ENCODE peak calls at places on chromosome 17, in seven cellular contexts. C, T, N, Q, O, W and L are unnamed samples. For H3K4me1, the result is how much of the 10 kb centered on the place peaks cover.

GRCh38 chr17:8226536-8227237 is 16.3 kb upstream of the AURKB start:
- DNase-seq in T (peak), C (peak), O (peak), W (peak), Q (no peak), N (peak), L (peak)

GRCh38 chr17:2071421-2072281 is 16.7 kb downstream of the HIC1 start:
- DNase-seq in O (no peak), W (peak), C (peak), Q (no peak), N (peak), T (no peak), L (no peak)

GRCh38 chr17:61144876-61145564 is 254.6 kb upstream of the TBX2 start:
- DNase-seq in O (no peak), T (peak), N (peak), C (no peak), W (no peak), Q (no peak), L (no peak)

GRCh38 chr17:50431219-50431618 is 5.2 kb downstream of the ACSF2 start:
- DNase-seq in C (no peak), Q (no peak), N (no peak), T (peak), W (no peak), O (no peak), L (no peak)

GRCh38 chr17:17027442-17028058 is 14.7 kb upstream of the MPRIP start:
- DNase-seq in O (no peak), W (no peak), C (no peak), N (no peak), Q (no peak), T (no peak), L (no peak)

GRCh38 chr17:17044846-17045561 is 2.7 kb downstream of the MPRIP start:
- DNase-seq in T (peak), Q (no peak), W (no peak), C (peak), O (no peak), N (peak), L (peak)

GRCh38 chr17:2405247-2405926 is 4.5 kb upstream of the MNT start:
- DNase-seq in O (no peak), T (no peak), W (peak), N (peak), C (peak), Q (no peak), L (no peak)

GRCh38 chr17:61984826-61985225 is 57.0 kb upstream of the INTS2 start:
- DNase-seq in C (no peak), Q (no peak), W (no peak), T (no peak), N (no peak), O (no peak), L (no peak)

GRCh38 chr17:3693099-3693498 is 2.9 kb downstream of the P2RX5 start:
- DNase-seq in W (no peak), O (no peak), N (no peak), C (no peak), Q (no peak), T (no peak), L (no peak)

GRCh38 chr17:82772026-82772425 is 20.2 kb downstream of the TBCD start:
- DNase-seq in Q (no peak), C (peak), O (no peak), W (peak), N (peak), T (no peak), L (no peak)

GRCh38 chr17:4838306-4838785 is 5.2 kb downstream of the MINK1 start:
- DNase-seq in O (no peak), N (no peak), C (no peak), T (no peak), Q (no peak), W (no peak), L (no peak)

GRCh38 chr17:1384881-1385280 is 15.1 kb downstream of the YWHAE start:
- DNase-seq in Q (no peak), C (no peak), N (no peak), O (no peak), T (no peak), W (no peak), L (no peak)

GRCh38 chr17:82344175-82344907 is 10.8 kb upstream of the SECTM1 start:
- DNase-seq in C (no peak), N (no peak), O (no peak), T (no peak), W (peak), Q (no peak), L (no peak)

GRCh38 chr17:51434434-51435170 is 174.3 kb downstream of the UTP18 start:
- DNase-seq in N (no peak), C (no peak), Q (no peak), T (peak), O (no peak), W (peak), L (no peak)

GRCh38 chr17:9225305-9226101 is 204.2 kb downstream of the NTN1 start:
- DNase-seq in O (peak), N (no peak), W (no peak), Q (no peak), T (peak), C (no peak), L (peak)

GRCh38 chr17:15307686-15308085 is 33.7 kb downstream of the TEKT3 start:
- DNase-seq in Q (no peak), T (no peak), W (no peak), C (peak), O (no peak), N (peak), L (no peak)

GRCh38 chr17:13102477-13102876 is 84.7 kb upstream of the ELAC2 start:
- DNase-seq in Q (no peak), T (no peak), W (no peak), C (no peak), N (no peak), O (no peak), L (no peak)

GRCh38 chr17:37043201-37043600 is 94.4 kb downstream of the AATF start:
- DNase-seq in C (peak), W (no peak), N (peak), O (no peak), T (peak), Q (no peak), L (no peak)

GRCh38 chr17:28707339-28707720 is 4.4 kb downstream of the PROCA1 start:
- DNase-seq in C (no peak), T (no peak), N (no peak), O (no peak), W (no peak), Q (no peak), L (no peak)

GRCh38 chr17:69907081-69907847 is 167.8 kb upstream of the KCNJ16 start:
- DNase-seq in N (peak), O (no peak), W (no peak), C (no peak), Q (no peak), T (no peak), L (no peak)

GRCh38 chr17:43530303-43531081 is 15.6 kb downstream of the ETV4 start:
- DNase-seq in Q (peak), C (peak), W (peak), T (peak), N (peak), O (peak), L (peak)

GRCh38 chr17:67390646-67391480 is 13.8 kb downstream of the PITPNC1 start:
- DNase-seq in Q (no peak), T (no peak), N (peak), W (no peak), O (no peak), C (peak), L (no peak)

GRCh38 chr17:82674656-82675475 is 23.6 kb downstream of the RAB40B start:
- DNase-seq in Q (no peak), T (no peak), C (no peak), N (no peak), W (no peak), O (no peak), L (no peak)

GRCh38 chr17:31068291-31068690 is 26.5 kb upstream of the NF1 start:
- DNase-seq in T (peak), O (no peak), Q (no peak), N (peak), W (peak), C (peak), L (peak)

GRCh38 chr17:16820161-16820877 is 130.3 kb downstream of the CCDC144A start:
- DNase-seq in C (no peak), W (no peak), O (no peak), T (no peak), N (no peak), Q (no peak), L (peak)

GRCh38 chr17:37671813-37672544 is 28.7 kb upstream of the DDX52 start:
- DNase-seq in W (peak), O (no peak), C (peak), N (peak), Q (no peak), T (no peak), L (no peak)

GRCh38 chr17:350706-351435 is 1.7 kb downstream of the RPH3AL start:
- DNase-seq in W (peak), Q (no peak), O (no peak), T (peak), C (no peak), N (peak), L (peak)

GRCh38 chr17:38660097-38661026 is 14.4 kb downstream of the EPOP start:
- DNase-seq in O (no peak), C (no peak), N (peak), T (peak), Q (no peak), W (no peak), L (no peak)

GRCh38 chr17:35448214-35448898 is at the start of gene SLFN13:
- DNase-seq in O (peak), W (peak), N (peak), T (peak), C (peak), Q (peak), L (peak)

GRCh38 chr17:38544839-38545209 is 60.9 kb downstream of the SRCIN1 start:
- DNase-seq in T (no peak), W (no peak), Q (no peak), N (no peak), C (no peak), O (no peak), L (peak)

GRCh38 chr17:29143894-29144293 is 36.3 kb downstream of the MYO18A start:
- DNase-seq in W (peak), O (no peak), T (peak), Q (no peak), C (peak), N (peak), L (peak)

GRCh38 chr17:47701603-47702002 is 7.6 kb downstream of the TBKBP1 start:
- DNase-seq in O (no peak), N (no peak), W (no peak), C (no peak), Q (no peak), T (peak), L (peak)

GRCh38 chr17:47704116-47704515 is 10.2 kb downstream of the TBKBP1 start:
- DNase-seq in N (no peak), C (no peak), T (no peak), Q (no peak), W (no peak), O (no peak), L (no peak)

GRCh38 chr17:47703671-47704070 is 9.7 kb downstream of the TBKBP1 start:
- DNase-seq in Q (no peak), C (no peak), N (no peak), T (no peak), O (no peak), W (no peak), L (no peak)

GRCh38 chr17:47702391-47702995 is 8.5 kb downstream of the TBKBP1 start:
- DNase-seq in T (no peak), Q (no peak), N (no peak), O (no peak), W (no peak), C (no peak), L (no peak)

DNA sequence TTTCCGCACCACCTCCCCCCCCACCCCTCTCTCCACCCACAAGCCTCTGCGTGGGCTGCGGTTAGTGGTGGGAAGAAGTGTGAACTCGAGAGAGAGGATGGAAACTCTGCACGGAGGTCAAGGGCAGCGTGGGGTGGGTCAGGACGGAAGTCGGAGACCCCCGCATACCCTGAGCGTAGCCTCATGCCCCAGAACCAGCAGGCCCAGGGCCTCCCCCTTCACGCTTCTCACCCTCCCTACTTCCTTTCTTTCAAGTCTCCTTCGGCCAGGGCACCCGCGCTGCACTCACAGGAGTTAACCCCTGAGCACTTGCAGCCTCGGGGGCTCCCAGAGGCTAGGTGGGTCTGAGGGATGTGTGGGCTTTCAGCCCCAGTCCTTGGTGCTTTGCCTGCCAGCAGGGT is 9.2 kb downstream of the TBKBP1 start:
- DNase-seq in T (no peak), O (no peak), W (no peak), Q (no peak), N (no peak), C (no peak), L (peak)
- H3K4me1 ChIP-seq in T (under half), O (under half), W (under half), Q (under half), N (under half), C (under half), L (under half)

GRCh38 chr17:32826076-32826475 is 50.8 kb downstream of the MYO1D start:
- DNase-seq in W (no peak), O (no peak), N (no peak), Q (no peak), C (no peak), T (no peak), L (no peak)

GRCh38 chr17:32828822-32829221 is 48.1 kb downstream of the MYO1D start:
- DNase-seq in W (no peak), O (no peak), N (no peak), T (no peak), Q (no peak), C (no peak), L (no peak)

GRCh38 chr17:32831223-32831622 is 45.7 kb downstream of the MYO1D start:
- DNase-seq in C (no peak), N (no peak), O (no peak), W (no peak), Q (no peak), T (no peak), L (no peak)

GRCh38 chr17:32824334-32824733 is 52.6 kb downstream of the MYO1D start:
- DNase-seq in W (no peak), C (no peak), O (no peak), Q (no peak), T (no peak), N (no peak), L (no peak)

DNA sequence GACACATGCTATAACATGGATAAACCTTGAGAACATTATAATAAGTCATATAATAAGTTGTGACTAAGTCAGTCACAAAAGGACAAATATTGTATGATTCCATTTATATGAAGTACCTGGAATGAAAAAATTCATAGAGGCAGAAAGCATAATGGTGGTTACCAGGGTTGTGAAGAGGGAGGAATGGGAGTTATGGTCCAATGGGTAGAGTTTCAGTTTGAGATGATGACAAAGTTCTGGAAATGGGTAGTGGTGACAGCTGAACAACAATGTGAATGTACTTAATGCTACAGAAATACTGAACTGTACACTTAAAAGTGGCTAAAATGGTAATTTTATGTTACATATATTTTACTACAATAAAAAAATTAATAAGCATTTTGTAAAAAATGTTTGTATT is 49.7 kb downstream of the MYO1D start:
- DNase-seq in O (no peak), Q (no peak), C (no peak), W (no peak), T (no peak), N (no peak), L (no peak)
- H4K8ac ChIP-seq in O (no peak), Q (no peak), C (no peak), W (no peak), T (no peak), N (no peak), L (no peak)

GRCh38 chr17:27475070-27475673 is 18.9 kb downstream of the KSR1 start:
- DNase-seq in C (no peak), O (no peak), N (no peak), Q (no peak), T (no peak), W (no peak), L (no peak)
- H3K4me1 ChIP-seq in C (under half), O (under half), N (under half), Q (under half), T (under half), W (under half), L (under half)

GRCh38 chr17:45910667-45911066 is 16.3 kb downstream of the MAPT start:
- DNase-seq in C (no peak), Q (no peak), N (no peak), W (no peak), T (no peak), O (no peak), L (no peak)
- H4K8ac ChIP-seq in C (no peak), Q (no peak), N (no peak), W (no peak), T (no peak), O (no peak), L (no peak)

GRCh38 chr17:78734841-78735641 is 47.0 kb downstream of the CYTH1 start:
- DNase-seq in O (no peak), C (no peak), N (no peak), W (no peak), Q (no peak), T (no peak), L (no peak)
- H3K4me1 ChIP-seq in O (under half), C (under half), N (under half), W (under half), Q (under half), T (under half), L (under half)

GRCh38 chr17:80375186-80375585 is 39.8 kb upstream of the ENDOV start:
- DNase-seq in C (no peak), O (no peak), W (no peak), T (no peak), N (no peak), Q (no peak), L (no peak)
- H4K8ac ChIP-seq in C (no peak), O (no peak), W (no peak), T (no peak), N (no peak), Q (no peak), L (no peak)

GRCh38 chr17:64084940-64085649 is 44.8 kb downstream of the ERN1 start:
- DNase-seq in C (no peak), T (no peak), W (no peak), Q (no peak), N (no peak), O (no peak), L (no peak)
- H3K4me1 ChIP-seq in C (under half), T (under half), W (under half), Q (under half), N (under half), O (under half), L (under half)

DNA sequence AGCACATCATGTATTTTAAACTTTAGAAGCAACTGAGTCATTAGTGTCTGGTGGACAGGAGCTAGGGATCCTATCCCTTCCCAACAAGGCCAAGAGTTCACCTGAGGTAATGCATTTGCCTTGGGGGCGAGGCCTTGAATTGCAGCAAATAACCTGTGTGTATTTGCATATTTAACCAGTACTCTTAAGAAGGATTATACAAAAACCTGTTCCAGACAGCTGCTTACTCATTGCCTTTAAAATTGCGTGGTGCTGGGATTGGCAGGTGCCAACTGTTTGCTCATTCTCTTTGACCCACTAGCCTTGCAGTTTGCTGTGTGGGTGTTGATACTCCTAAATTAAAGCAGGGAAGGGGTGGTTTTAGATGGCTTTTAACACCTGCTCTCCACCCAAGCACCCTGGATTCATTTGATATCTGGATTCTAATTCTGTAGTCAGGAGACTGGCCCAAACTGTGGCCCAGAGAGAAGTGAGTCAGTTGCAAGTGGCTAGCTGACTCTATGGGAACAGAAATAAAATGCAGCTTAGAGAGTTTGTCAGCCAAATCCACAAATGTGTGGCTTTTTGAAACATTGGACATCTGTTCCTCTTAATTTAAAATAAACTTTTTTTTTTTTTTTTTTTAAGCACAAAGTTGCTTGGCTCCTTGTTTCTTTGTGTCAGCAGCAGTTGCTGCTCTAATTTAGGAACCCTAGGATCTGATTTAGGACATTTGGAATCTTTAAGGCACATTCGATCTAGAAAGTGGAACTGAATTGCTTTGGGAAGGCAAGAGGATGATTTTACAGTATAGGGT is 47.0 kb downstream of the TUBD1 start:
- DNase-seq in W (peak), O (no peak), T (peak), Q (no peak), C (peak), N (peak), L (peak)
- H4K8ac ChIP-seq in W (no peak), O (no peak), T (no peak), Q (no peak), C (peak), N (no peak), L (no peak)

DNA sequence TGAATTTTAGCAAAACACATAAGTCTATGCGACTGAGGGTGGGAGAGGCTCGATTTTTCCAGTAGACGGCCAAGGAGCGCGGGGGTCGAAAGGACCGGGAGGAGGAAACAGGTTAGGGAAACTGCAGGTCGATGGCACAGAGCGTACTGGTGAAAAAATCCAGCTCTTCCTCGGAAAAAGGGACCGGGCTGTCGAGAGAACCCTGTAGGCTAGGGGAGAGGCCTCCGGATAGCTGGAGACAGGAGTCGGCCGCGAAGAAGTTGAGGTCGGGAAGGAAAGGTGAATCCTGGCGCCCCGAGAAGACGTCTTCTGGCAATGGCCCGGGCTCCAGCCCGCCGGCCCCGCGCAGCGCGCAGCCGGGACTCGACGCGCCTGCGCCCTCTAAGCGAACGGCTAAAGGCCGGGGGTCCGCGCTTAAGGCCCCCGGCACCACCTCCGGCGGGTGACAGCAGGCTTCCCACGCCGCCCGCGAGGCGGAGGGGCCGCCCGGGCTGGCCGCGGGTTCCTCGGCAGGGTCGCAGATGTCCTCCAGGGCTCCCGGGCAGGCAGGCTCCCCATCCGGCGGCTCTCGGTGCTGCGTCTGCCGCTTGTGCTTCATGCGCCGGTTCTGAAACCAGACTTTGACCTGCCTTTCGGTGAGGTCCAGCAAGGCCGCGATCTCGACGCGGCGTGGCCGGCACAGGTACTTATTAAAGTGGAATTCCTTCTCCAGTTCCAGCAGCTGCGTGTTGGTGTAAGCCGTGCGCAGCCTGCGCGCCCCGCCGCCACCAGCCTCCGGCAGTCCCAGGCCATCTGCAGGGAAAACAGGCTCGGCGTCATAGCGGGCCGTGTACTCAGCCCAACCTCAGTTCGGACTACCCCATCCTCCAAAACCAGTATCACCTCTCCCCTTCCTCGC is 1.7 kb downstream of the HOXB2 start:
- DNase-seq in W (peak), T (peak), O (no peak), N (peak), Q (no peak), C (peak), L (peak)
- H3K4me1 ChIP-seq in W (under half), T (under half), O (under half), N (under half), Q (under half), C (under half), L (under half)